ENCODE peak calls at places on chromosome 10, in eight cellular contexts. One of them, this sample, is unnamed.

GRCh38 chr10:7152982-7153381 is 257.9 kb downstream of the SFMBT2 start:
- DNase-seq in GM23248: no peak
- DNase-seq in stimulated activated CD8-positive, alpha-beta memory T cell treated with anti-CD3 and anti-CD28 coated beads, Interleukin-12 subunit alpha, Interleukin-12 subunit beta, amount 100 ng/mL, for 1 hour: no peak
- DNase-seq in A549: no peak
- DNase-seq in NCI-H1417 treated with DMSO at 0.1 percent for 48 hours: no peak
- DNase-seq in stimulated activated CD4-positive, alpha-beta T cell treated with anti-CD3 and anti-CD28 coated beads, Interleukin-1b, Interleukin-23, amount 100 ng/mL, for 24 hours: no peak
- DNase-seq in T follicular helper cell: no peak
- DNase-seq in RPMI7951: no peak
- DNase-seq in this sample: no peak

GRCh38 chr10:6204063-6204340 is 1.3 kb downstream of the PFKFB3 start:
- DNase-seq in RPMI7951: no peak
- DNase-seq in stimulated activated CD4-positive, alpha-beta T cell treated with anti-CD3 and anti-CD28 coated beads, Interleukin-1b, Interleukin-23, amount 100 ng/mL, for 24 hours: peak
- DNase-seq in stimulated activated CD8-positive, alpha-beta memory T cell treated with anti-CD3 and anti-CD28 coated beads, Interleukin-12 subunit alpha, Interleukin-12 subunit beta, amount 100 ng/mL, for 1 hour: peak
- DNase-seq in GM23248: peak
- DNase-seq in T follicular helper cell: peak
- DNase-seq in NCI-H1417 treated with DMSO at 0.1 percent for 48 hours: no peak
- DNase-seq in A549: no peak
- DNase-seq in this sample: no peak

GRCh38 chr10:132623996-132624846 is 86.6 kb downstream of the INPP5A start:
- DNase-seq in GM23248: no peak
- DNase-seq in A549: no peak
- DNase-seq in stimulated activated CD4-positive, alpha-beta T cell treated with anti-CD3 and anti-CD28 coated beads, Interleukin-1b, Interleukin-23, amount 100 ng/mL, for 24 hours: no peak
- DNase-seq in NCI-H1417 treated with DMSO at 0.1 percent for 48 hours: no peak
- DNase-seq in RPMI7951: no peak
- DNase-seq in stimulated activated CD8-positive, alpha-beta memory T cell treated with anti-CD3 and anti-CD28 coated beads, Interleukin-12 subunit alpha, Interleukin-12 subunit beta, amount 100 ng/mL, for 1 hour: no peak
- DNase-seq in T follicular helper cell: no peak
- DNase-seq in this sample: no peak

GRCh38 chr10:86688398-86688921 is 20.1 kb downstream of the LDB3 start:
- DNase-seq in GM23248: peak
- DNase-seq in A549: peak
- DNase-seq in T follicular helper cell: peak
- DNase-seq in stimulated activated CD8-positive, alpha-beta memory T cell treated with anti-CD3 and anti-CD28 coated beads, Interleukin-12 subunit alpha, Interleukin-12 subunit beta, amount 100 ng/mL, for 1 hour: peak
- DNase-seq in NCI-H1417 treated with DMSO at 0.1 percent for 48 hours: no peak
- DNase-seq in RPMI7951: peak
- DNase-seq in stimulated activated CD4-positive, alpha-beta T cell treated with anti-CD3 and anti-CD28 coated beads, Interleukin-1b, Interleukin-23, amount 100 ng/mL, for 24 hours: peak
- DNase-seq in this sample: no peak

GRCh38 chr10:123148414-123149161 is 652 bp downstream of the HMX2 start:
- DNase-seq in RPMI7951: no peak
- DNase-seq in NCI-H1417 treated with DMSO at 0.1 percent for 48 hours: no peak
- DNase-seq in stimulated activated CD8-positive, alpha-beta memory T cell treated with anti-CD3 and anti-CD28 coated beads, Interleukin-12 subunit alpha, Interleukin-12 subunit beta, amount 100 ng/mL, for 1 hour: no peak
- DNase-seq in A549: no peak
- DNase-seq in T follicular helper cell: no peak
- DNase-seq in GM23248: peak
- DNase-seq in stimulated activated CD4-positive, alpha-beta T cell treated with anti-CD3 and anti-CD28 coated beads, Interleukin-1b, Interleukin-23, amount 100 ng/mL, for 24 hours: no peak
- DNase-seq in this sample: no peak

GRCh38 chr10:8049151-8049873 is 5.2 kb upstream of the GATA3 start:
- DNase-seq in RPMI7951: no peak
- DNase-seq in stimulated activated CD8-positive, alpha-beta memory T cell treated with anti-CD3 and anti-CD28 coated beads, Interleukin-12 subunit alpha, Interleukin-12 subunit beta, amount 100 ng/mL, for 1 hour: no peak
- DNase-seq in NCI-H1417 treated with DMSO at 0.1 percent for 48 hours: no peak
- DNase-seq in A549: peak
- DNase-seq in stimulated activated CD4-positive, alpha-beta T cell treated with anti-CD3 and anti-CD28 coated beads, Interleukin-1b, Interleukin-23, amount 100 ng/mL, for 24 hours: no peak
- DNase-seq in T follicular helper cell: no peak
- DNase-seq in GM23248: no peak
- DNase-seq in this sample: no peak

GRCh38 chr10:103481974-103482531 is 3.0 kb upstream of the CALHM3 start:
- DNase-seq in A549: peak
- DNase-seq in T follicular helper cell: peak
- DNase-seq in stimulated activated CD8-positive, alpha-beta memory T cell treated with anti-CD3 and anti-CD28 coated beads, Interleukin-12 subunit alpha, Interleukin-12 subunit beta, amount 100 ng/mL, for 1 hour: no peak
- DNase-seq in stimulated activated CD4-positive, alpha-beta T cell treated with anti-CD3 and anti-CD28 coated beads, Interleukin-1b, Interleukin-23, amount 100 ng/mL, for 24 hours: no peak
- DNase-seq in RPMI7951: peak
- DNase-seq in GM23248: peak
- DNase-seq in NCI-H1417 treated with DMSO at 0.1 percent for 48 hours: no peak
- DNase-seq in this sample: no peak

GRCh38 chr10:85946713-85947326 is 419.8 kb downstream of the GRID1 start:
- DNase-seq in GM23248: no peak
- DNase-seq in A549: no peak
- DNase-seq in stimulated activated CD4-positive, alpha-beta T cell treated with anti-CD3 and anti-CD28 coated beads, Interleukin-1b, Interleukin-23, amount 100 ng/mL, for 24 hours: no peak
- DNase-seq in stimulated activated CD8-positive, alpha-beta memory T cell treated with anti-CD3 and anti-CD28 coated beads, Interleukin-12 subunit alpha, Interleukin-12 subunit beta, amount 100 ng/mL, for 1 hour: no peak
- DNase-seq in RPMI7951: no peak
- DNase-seq in NCI-H1417 treated with DMSO at 0.1 percent for 48 hours: no peak
- DNase-seq in T follicular helper cell: no peak
- DNase-seq in this sample: no peak

GRCh38 chr10:115956225-115957009 is 316.6 kb downstream of the GFRA1 start:
- DNase-seq in stimulated activated CD8-positive, alpha-beta memory T cell treated with anti-CD3 and anti-CD28 coated beads, Interleukin-12 subunit alpha, Interleukin-12 subunit beta, amount 100 ng/mL, for 1 hour: no peak
- DNase-seq in NCI-H1417 treated with DMSO at 0.1 percent for 48 hours: no peak
- DNase-seq in stimulated activated CD4-positive, alpha-beta T cell treated with anti-CD3 and anti-CD28 coated beads, Interleukin-1b, Interleukin-23, amount 100 ng/mL, for 24 hours: no peak
- DNase-seq in T follicular helper cell: no peak
- DNase-seq in A549: no peak
- DNase-seq in GM23248: peak
- DNase-seq in RPMI7951: no peak
- DNase-seq in this sample: no peak

GRCh38 chr10:125868372-125868975 is 12.6 kb downstream of the DHX32 start:
- DNase-seq in GM23248: peak
- DNase-seq in stimulated activated CD8-positive, alpha-beta memory T cell treated with anti-CD3 and anti-CD28 coated beads, Interleukin-12 subunit alpha, Interleukin-12 subunit beta, amount 100 ng/mL, for 1 hour: no peak
- DNase-seq in RPMI7951: peak
- DNase-seq in T follicular helper cell: peak
- DNase-seq in NCI-H1417 treated with DMSO at 0.1 percent for 48 hours: no peak
- DNase-seq in stimulated activated CD4-positive, alpha-beta T cell treated with anti-CD3 and anti-CD28 coated beads, Interleukin-1b, Interleukin-23, amount 100 ng/mL, for 24 hours: no peak
- DNase-seq in A549: peak
- DNase-seq in this sample: no peak

GRCh38 chr10:55400075-55400474 is 599.0 kb upstream of the PCDH15 start:
- DNase-seq in stimulated activated CD8-positive, alpha-beta memory T cell treated with anti-CD3 and anti-CD28 coated beads, Interleukin-12 subunit alpha, Interleukin-12 subunit beta, amount 100 ng/mL, for 1 hour: no peak
- DNase-seq in T follicular helper cell: no peak
- DNase-seq in NCI-H1417 treated with DMSO at 0.1 percent for 48 hours: no peak
- DNase-seq in GM23248: peak
- DNase-seq in stimulated activated CD4-positive, alpha-beta T cell treated with anti-CD3 and anti-CD28 coated beads, Interleukin-1b, Interleukin-23, amount 100 ng/mL, for 24 hours: no peak
- DNase-seq in RPMI7951: no peak
- DNase-seq in A549: no peak
- DNase-seq in this sample: no peak

GRCh38 chr10:79559726-79560125 is 481 bp downstream of the SFTPA2 start:
- DNase-seq in stimulated activated CD4-positive, alpha-beta T cell treated with anti-CD3 and anti-CD28 coated beads, Interleukin-1b, Interleukin-23, amount 100 ng/mL, for 24 hours: no peak
- DNase-seq in T follicular helper cell: no peak
- DNase-seq in stimulated activated CD8-positive, alpha-beta memory T cell treated with anti-CD3 and anti-CD28 coated beads, Interleukin-12 subunit alpha, Interleukin-12 subunit beta, amount 100 ng/mL, for 1 hour: no peak
- DNase-seq in NCI-H1417 treated with DMSO at 0.1 percent for 48 hours: no peak
- DNase-seq in GM23248: peak
- DNase-seq in A549: no peak
- DNase-seq in RPMI7951: peak
- DNase-seq in this sample: no peak

GRCh38 chr10:34273340-34273739 is 541.8 kb downstream of the PARD3 start:
- DNase-seq in NCI-H1417 treated with DMSO at 0.1 percent for 48 hours: no peak
- DNase-seq in A549: no peak
- DNase-seq in T follicular helper cell: no peak
- DNase-seq in stimulated activated CD4-positive, alpha-beta T cell treated with anti-CD3 and anti-CD28 coated beads, Interleukin-1b, Interleukin-23, amount 100 ng/mL, for 24 hours: no peak
- DNase-seq in stimulated activated CD8-positive, alpha-beta memory T cell treated with anti-CD3 and anti-CD28 coated beads, Interleukin-12 subunit alpha, Interleukin-12 subunit beta, amount 100 ng/mL, for 1 hour: no peak
- DNase-seq in RPMI7951: no peak
- DNase-seq in GM23248: no peak
- DNase-seq in this sample: no peak

GRCh38 chr10:4316166-4316810 is 509.7 kb upstream of the AKR1E2 start:
- DNase-seq in stimulated activated CD8-positive, alpha-beta memory T cell treated with anti-CD3 and anti-CD28 coated beads, Interleukin-12 subunit alpha, Interleukin-12 subunit beta, amount 100 ng/mL, for 1 hour: no peak
- DNase-seq in T follicular helper cell: no peak
- DNase-seq in stimulated activated CD4-positive, alpha-beta T cell treated with anti-CD3 and anti-CD28 coated beads, Interleukin-1b, Interleukin-23, amount 100 ng/mL, for 24 hours: no peak
- DNase-seq in A549: no peak
- DNase-seq in NCI-H1417 treated with DMSO at 0.1 percent for 48 hours: no peak
- DNase-seq in GM23248: peak
- DNase-seq in RPMI7951: peak
- DNase-seq in this sample: no peak

GRCh38 chr10:5317547-5318107 is 47.1 kb upstream of the UCN3 start:
- DNase-seq in GM23248: peak
- DNase-seq in stimulated activated CD8-positive, alpha-beta memory T cell treated with anti-CD3 and anti-CD28 coated beads, Interleukin-12 subunit alpha, Interleukin-12 subunit beta, amount 100 ng/mL, for 1 hour: peak
- DNase-seq in stimulated activated CD4-positive, alpha-beta T cell treated with anti-CD3 and anti-CD28 coated beads, Interleukin-1b, Interleukin-23, amount 100 ng/mL, for 24 hours: peak
- DNase-seq in T follicular helper cell: peak
- DNase-seq in A549: peak
- DNase-seq in NCI-H1417 treated with DMSO at 0.1 percent for 48 hours: no peak
- DNase-seq in RPMI7951: peak
- DNase-seq in this sample: no peak

GRCh38 chr10:132185601-132186487 is 904 bp upstream of the DPYSL4 start:
- DNase-seq in A549: no peak
- DNase-seq in NCI-H1417 treated with DMSO at 0.1 percent for 48 hours: no peak
- DNase-seq in RPMI7951: no peak
- DNase-seq in stimulated activated CD8-positive, alpha-beta memory T cell treated with anti-CD3 and anti-CD28 coated beads, Interleukin-12 subunit alpha, Interleukin-12 subunit beta, amount 100 ng/mL, for 1 hour: no peak
- DNase-seq in T follicular helper cell: peak
- DNase-seq in stimulated activated CD4-positive, alpha-beta T cell treated with anti-CD3 and anti-CD28 coated beads, Interleukin-1b, Interleukin-23, amount 100 ng/mL, for 24 hours: peak
- DNase-seq in GM23248: peak
- DNase-seq in this sample: no peak

GRCh38 chr10:120632936-120633335 is 175.9 kb downstream of the PLPP4 start:
- DNase-seq in NCI-H1417 treated with DMSO at 0.1 percent for 48 hours: no peak
- DNase-seq in T follicular helper cell: no peak
- DNase-seq in GM23248: no peak
- DNase-seq in RPMI7951: no peak
- DNase-seq in stimulated activated CD4-positive, alpha-beta T cell treated with anti-CD3 and anti-CD28 coated beads, Interleukin-1b, Interleukin-23, amount 100 ng/mL, for 24 hours: no peak
- DNase-seq in stimulated activated CD8-positive, alpha-beta memory T cell treated with anti-CD3 and anti-CD28 coated beads, Interleukin-12 subunit alpha, Interleukin-12 subunit beta, amount 100 ng/mL, for 1 hour: no peak
- DNase-seq in A549: no peak
- DNase-seq in this sample: no peak

GRCh38 chr10:118911361-118911760 is 118.2 kb upstream of the NANOS1 start:
- DNase-seq in RPMI7951: peak
- DNase-seq in A549: peak
- DNase-seq in NCI-H1417 treated with DMSO at 0.1 percent for 48 hours: no peak
- DNase-seq in stimulated activated CD4-positive, alpha-beta T cell treated with anti-CD3 and anti-CD28 coated beads, Interleukin-1b, Interleukin-23, amount 100 ng/mL, for 24 hours: no peak
- DNase-seq in T follicular helper cell: no peak
- DNase-seq in GM23248: peak
- DNase-seq in stimulated activated CD8-positive, alpha-beta memory T cell treated with anti-CD3 and anti-CD28 coated beads, Interleukin-12 subunit alpha, Interleukin-12 subunit beta, amount 100 ng/mL, for 1 hour: no peak
- DNase-seq in this sample: no peak

GRCh38 chr10:29858352-29859267 is 200.8 kb downstream of the JCAD start:
- DNase-seq in GM23248: peak
- DNase-seq in stimulated activated CD4-positive, alpha-beta T cell treated with anti-CD3 and anti-CD28 coated beads, Interleukin-1b, Interleukin-23, amount 100 ng/mL, for 24 hours: no peak
- DNase-seq in T follicular helper cell: no peak
- DNase-seq in stimulated activated CD8-positive, alpha-beta memory T cell treated with anti-CD3 and anti-CD28 coated beads, Interleukin-12 subunit alpha, Interleukin-12 subunit beta, amount 100 ng/mL, for 1 hour: no peak
- DNase-seq in A549: peak
- DNase-seq in RPMI7951: peak
- DNase-seq in NCI-H1417 treated with DMSO at 0.1 percent for 48 hours: no peak
- DNase-seq in this sample: no peak

GRCh38 chr10:26296351-26296750 is 79.8 kb downstream of the GAD2 start:
- DNase-seq in stimulated activated CD4-positive, alpha-beta T cell treated with anti-CD3 and anti-CD28 coated beads, Interleukin-1b, Interleukin-23, amount 100 ng/mL, for 24 hours: no peak
- DNase-seq in RPMI7951: peak
- DNase-seq in stimulated activated CD8-positive, alpha-beta memory T cell treated with anti-CD3 and anti-CD28 coated beads, Interleukin-12 subunit alpha, Interleukin-12 subunit beta, amount 100 ng/mL, for 1 hour: no peak
- DNase-seq in GM23248: no peak
- DNase-seq in A549: peak
- DNase-seq in NCI-H1417 treated with DMSO at 0.1 percent for 48 hours: no peak
- DNase-seq in T follicular helper cell: no peak
- DNase-seq in this sample: no peak

GRCh38 chr10:31508234-31508633 is 189.2 kb downstream of the ZEB1 start:
- DNase-seq in GM23248: no peak
- DNase-seq in A549: no peak
- DNase-seq in T follicular helper cell: no peak
- DNase-seq in RPMI7951: peak
- DNase-seq in NCI-H1417 treated with DMSO at 0.1 percent for 48 hours: no peak
- DNase-seq in stimulated activated CD4-positive, alpha-beta T cell treated with anti-CD3 and anti-CD28 coated beads, Interleukin-1b, Interleukin-23, amount 100 ng/mL, for 24 hours: no peak
- DNase-seq in stimulated activated CD8-positive, alpha-beta memory T cell treated with anti-CD3 and anti-CD28 coated beads, Interleukin-12 subunit alpha, Interleukin-12 subunit beta, amount 100 ng/mL, for 1 hour: no peak
- DNase-seq in this sample: no peak

GRCh38 chr10:1364151-1364910 is 308.1 kb downstream of the WDR37 start:
- DNase-seq in GM23248: no peak
- DNase-seq in NCI-H1417 treated with DMSO at 0.1 percent for 48 hours: no peak
- DNase-seq in A549: no peak
- DNase-seq in RPMI7951: no peak
- DNase-seq in stimulated activated CD8-positive, alpha-beta memory T cell treated with anti-CD3 and anti-CD28 coated beads, Interleukin-12 subunit alpha, Interleukin-12 subunit beta, amount 100 ng/mL, for 1 hour: no peak
- DNase-seq in T follicular helper cell: no peak
- DNase-seq in stimulated activated CD4-positive, alpha-beta T cell treated with anti-CD3 and anti-CD28 coated beads, Interleukin-1b, Interleukin-23, amount 100 ng/mL, for 24 hours: no peak
- DNase-seq in this sample: no peak

GRCh38 chr10:12243860-12244620 is 48.1 kb downstream of the CDC123 start:
- DNase-seq in stimulated activated CD8-positive, alpha-beta memory T cell treated with anti-CD3 and anti-CD28 coated beads, Interleukin-12 subunit alpha, Interleukin-12 subunit beta, amount 100 ng/mL, for 1 hour: no peak
- DNase-seq in RPMI7951: no peak
- DNase-seq in T follicular helper cell: no peak
- DNase-seq in A549: no peak
- DNase-seq in stimulated activated CD4-positive, alpha-beta T cell treated with anti-CD3 and anti-CD28 coated beads, Interleukin-1b, Interleukin-23, amount 100 ng/mL, for 24 hours: no peak
- DNase-seq in NCI-H1417 treated with DMSO at 0.1 percent for 48 hours: no peak
- DNase-seq in GM23248: no peak
- DNase-seq in this sample: no peak

GRCh38 chr10:128859738-128860386 is 607.2 kb upstream of the MGMT start:
- DNase-seq in NCI-H1417 treated with DMSO at 0.1 percent for 48 hours: no peak
- DNase-seq in GM23248: peak
- DNase-seq in T follicular helper cell: no peak
- DNase-seq in RPMI7951: peak
- DNase-seq in A549: peak
- DNase-seq in stimulated activated CD8-positive, alpha-beta memory T cell treated with anti-CD3 and anti-CD28 coated beads, Interleukin-12 subunit alpha, Interleukin-12 subunit beta, amount 100 ng/mL, for 1 hour: no peak
- DNase-seq in stimulated activated CD4-positive, alpha-beta T cell treated with anti-CD3 and anti-CD28 coated beads, Interleukin-1b, Interleukin-23, amount 100 ng/mL, for 24 hours: no peak
- DNase-seq in this sample: no peak

GRCh38 chr10:10925667-10926066 is 92.0 kb upstream of the CELF2 start:
- DNase-seq in stimulated activated CD4-positive, alpha-beta T cell treated with anti-CD3 and anti-CD28 coated beads, Interleukin-1b, Interleukin-23, amount 100 ng/mL, for 24 hours: no peak
- DNase-seq in T follicular helper cell: no peak
- DNase-seq in NCI-H1417 treated with DMSO at 0.1 percent for 48 hours: no peak
- DNase-seq in GM23248: no peak
- DNase-seq in RPMI7951: no peak
- DNase-seq in stimulated activated CD8-positive, alpha-beta memory T cell treated with anti-CD3 and anti-CD28 coated beads, Interleukin-12 subunit alpha, Interleukin-12 subunit beta, amount 100 ng/mL, for 1 hour: no peak
- DNase-seq in A549: no peak
- DNase-seq in this sample: no peak

GRCh38 chr10:7218974-7219373 is 191.9 kb downstream of the SFMBT2 start:
- DNase-seq in stimulated activated CD8-positive, alpha-beta memory T cell treated with anti-CD3 and anti-CD28 coated beads, Interleukin-12 subunit alpha, Interleukin-12 subunit beta, amount 100 ng/mL, for 1 hour: no peak
- DNase-seq in stimulated activated CD4-positive, alpha-beta T cell treated with anti-CD3 and anti-CD28 coated beads, Interleukin-1b, Interleukin-23, amount 100 ng/mL, for 24 hours: no peak
- DNase-seq in RPMI7951: peak
- DNase-seq in A549: peak
- DNase-seq in GM23248: peak
- DNase-seq in T follicular helper cell: no peak
- DNase-seq in NCI-H1417 treated with DMSO at 0.1 percent for 48 hours: no peak
- DNase-seq in this sample: no peak

GRCh38 chr10:48973065-48973464 is 33.4 kb upstream of the LRRC18 start:
- DNase-seq in RPMI7951: peak
- DNase-seq in A549: no peak
- DNase-seq in GM23248: peak
- DNase-seq in T follicular helper cell: no peak
- DNase-seq in stimulated activated CD4-positive, alpha-beta T cell treated with anti-CD3 and anti-CD28 coated beads, Interleukin-1b, Interleukin-23, amount 100 ng/mL, for 24 hours: no peak
- DNase-seq in NCI-H1417 treated with DMSO at 0.1 percent for 48 hours: no peak
- DNase-seq in stimulated activated CD8-positive, alpha-beta memory T cell treated with anti-CD3 and anti-CD28 coated beads, Interleukin-12 subunit alpha, Interleukin-12 subunit beta, amount 100 ng/mL, for 1 hour: no peak
- DNase-seq in this sample: no peak

This sample was measured in cortex of kidney.